ENCODE peak calls at places on chromosomes 12 and 14, in seven cellular contexts. P, A, H, Y, Z, C and W are unnamed samples.

GRCh38 chr12:56231184-56231582 is 1.3 kb downstream of the SLC39A5 start:
- DNase-seq in Y (no peak), C (no peak), Z (no peak), A (no peak), P (no peak), H (no peak), W (no peak)

GRCh38 chr14:106343636-106344035 is 817.3 kb downstream of the TMEM121 start:
- DNase-seq in Y (no peak), H (no peak), C (no peak), P (no peak), A (no peak), Z (no peak), W (no peak)

GRCh38 chr12:96399081-96399918 is 939 bp downstream of the CDK17 start:
- DNase-seq in C (peak; percentile 75), H (peak; percentile 77), Z (peak; percentile 84), Y (peak; percentile 76), A (peak; percentile 80), P (no peak), W (peak; percentile 59)

GRCh38 chr12:32671930-32672785 is 6.9 kb upstream of the DNM1L start:
- DNase-seq in Z (no peak), P (peak; percentile 46), Y (no peak), H (peak; percentile 85), A (no peak), C (peak; percentile 41), W (peak; percentile 50)

GRCh38 chr12:107929436-107929835 is 154.9 kb downstream of the ASCL4 start:
- DNase-seq in A (no peak), C (peak; percentile 52), P (peak; percentile 78), Z (peak; percentile 61), H (no peak), Y (no peak), W (no peak)

GRCh38 chr12:55703288-55703687 is 4.4 kb downstream of the ITGA7 start:
- DNase-seq in Z (no peak), C (no peak), H (no peak), Y (no peak), A (no peak), P (no peak), W (no peak)

GRCh38 chr14:95040723-95041476 is 116.4 kb downstream of the DICER1 start:
- DNase-seq in H (no peak), A (peak; percentile 2), C (no peak), Z (peak; percentile 25), P (no peak), Y (no peak), W (no peak)

GRCh38 chr14:99271288-99271941 is 582 bp downstream of the BCL11B start:
- DNase-seq in C (no peak), P (no peak), Y (no peak), H (no peak), Z (no peak), A (no peak), W (no peak)

GRCh38 chr12:5033883-5034282 is 9.8 kb upstream of the KCNA5 start:
- DNase-seq in H (no peak), Y (no peak), A (no peak), Z (no peak), C (no peak), P (no peak), W (no peak)

GRCh38 chr14:60998617-60999016 is 17.6 kb downstream of the SLC38A6 start:
- DNase-seq in A (no peak), Y (no peak), Z (no peak), C (no peak), P (no peak), H (no peak), W (no peak)

GRCh38 chr14:105195051-105195450 is 13.9 kb upstream of the NUDT14 start:
- DNase-seq in H (no peak), Z (no peak), P (no peak), Y (no peak), C (no peak), A (no peak), W (no peak)

GRCh38 chr14:105195533-105196227 is 14.6 kb upstream of the NUDT14 start:
- DNase-seq in H (peak; percentile 57), C (no peak), A (no peak), P (no peak), Z (no peak), Y (no peak), W (no peak)

GRCh38 chr14:105193916-105194782 is 13.0 kb upstream of the NUDT14 start:
- DNase-seq in C (no peak), A (no peak), Y (peak; percentile 31), P (no peak), H (peak; percentile 57), Z (no peak), W (no peak)

GRCh38 chr14:105196228-105196960 is 15.3 kb upstream of the NUDT14 start:
- DNase-seq in Z (no peak), A (no peak), Y (no peak), P (no peak), C (peak; percentile 36), H (peak; percentile 68), W (no peak)

GRCh38 chr14:105192866-105193731 is 12.0 kb upstream of the NUDT14 start:
- DNase-seq in C (no peak), A (no peak), H (peak; percentile 89), Z (no peak), Y (no peak), P (no peak), W (no peak)
- H3K4me1 ChIP-seq in C (peaks cover 51% of the 10 kb centered on the region), A (no peaks in the 10 kb centered on the region), H (peaks cover 48% of the 10 kb centered on the region), Z (peaks cover 8% of the 10 kb centered on the region), Y (no peaks in the 10 kb centered on the region), P (no peaks in the 10 kb centered on the region), W (peaks cover 26% of the 10 kb centered on the region)

GRCh38 chr12:73308747-73309146 is 1036.6 kb downstream of the TRHDE start:
- DNase-seq in Y (no peak), H (no peak), A (no peak), P (peak; percentile 10), C (no peak), Z (no peak), W (no peak)
- H3K27ac ChIP-seq in Y (no peak overlapping the region), H (no peak overlapping the region), A (no peak overlapping the region), P (no peak overlapping the region), C (no peak overlapping the region), Z (no peak overlapping the region), W (no peak overlapping the region)

GRCh38 chr12:6434205-6435180 is 10.3 kb upstream of the CD27 start:
- DNase-seq in A (no peak), Z (peak; percentile 46), C (no peak), P (no peak), Y (peak; percentile 60), H (no peak), W (no peak)
- TF ChIP-seq POLR2A in A (no peak), Z (no peak), C (no peak), P (no peak), Y (no peak), H (no peak), W (no peak)

DNA sequence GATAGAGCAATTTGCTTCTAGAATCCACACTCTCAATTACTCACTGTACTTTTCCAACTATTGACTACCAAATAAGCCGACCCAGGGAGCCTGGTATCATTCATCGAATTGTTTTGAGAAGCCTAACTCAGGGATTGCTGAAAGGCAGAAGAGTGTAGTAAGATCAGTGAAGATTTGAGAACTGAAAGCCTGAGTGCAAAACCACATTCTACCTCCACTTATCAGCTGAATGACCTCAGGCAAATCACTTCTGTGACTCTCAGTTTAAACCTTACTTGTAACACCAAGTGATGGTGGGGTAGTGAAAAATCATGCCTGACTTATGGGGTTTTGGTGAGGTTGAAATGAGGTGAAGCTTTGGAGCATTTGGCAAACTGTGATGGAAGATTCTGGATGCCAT is 126.1 kb upstream of the MAX start:
- DNase-seq in P (no peak), Y (peak; percentile 23), C (no peak), A (no peak), Z (no peak), H (no peak), W (no peak)
- H3K4me1 ChIP-seq in P (peaks cover 23% of the 10 kb centered on the region), Y (no peaks in the 10 kb centered on the region), C (peaks cover 4% of the 10 kb centered on the region), A (no peaks in the 10 kb centered on the region), Z (no peaks in the 10 kb centered on the region), H (peaks cover 21% of the 10 kb centered on the region), W (peaks cover 82% of the 10 kb centered on the region)

GRCh38 chr14:66009104-66009503 is 477.1 kb upstream of the CCDC196 start:
- DNase-seq in Y (no peak), A (no peak), Z (no peak), C (no peak), P (peak; percentile 13), H (no peak), W (no peak)

GRCh38 chr14:66010695-66011094 is 475.5 kb upstream of the CCDC196 start:
- DNase-seq in A (no peak), H (no peak), Y (no peak), C (no peak), P (no peak), Z (no peak), W (no peak)

GRCh38 chr14:66005899-66006434 is 480.2 kb upstream of the CCDC196 start:
- DNase-seq in C (no peak), Z (no peak), P (no peak), Y (no peak), A (no peak), H (no peak), W (no peak)

GRCh38 chr14:66011855-66012254 is 474.3 kb upstream of the CCDC196 start:
- DNase-seq in Z (no peak), Y (no peak), P (no peak), H (no peak), C (no peak), A (no peak), W (no peak)

DNA sequence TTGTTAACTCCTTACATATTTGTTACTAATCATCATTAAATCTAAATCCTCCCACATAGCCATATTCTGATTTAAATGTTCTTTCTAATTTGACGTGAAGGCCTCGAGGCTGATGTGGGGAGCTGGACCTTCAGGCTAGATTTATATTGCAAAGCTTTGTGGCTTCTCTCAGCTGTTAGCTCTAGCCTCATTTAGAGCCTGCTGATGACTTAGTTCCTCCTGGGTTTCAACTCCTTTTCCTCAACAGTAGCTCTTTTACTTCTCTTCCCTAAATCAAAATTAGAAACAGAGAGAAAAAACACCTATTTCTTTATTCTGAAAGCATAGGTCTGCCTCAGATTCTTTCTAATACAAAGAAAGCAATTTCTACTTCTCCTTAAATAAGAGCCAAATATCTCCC is 477.5 kb upstream of the CCDC196 start:
- DNase-seq in A (no peak), C (no peak), Z (no peak), Y (no peak), P (no peak), H (no peak), W (no peak)
- H3K27ac ChIP-seq in A (no peak overlapping the region), C (no peak overlapping the region), Z (no peak overlapping the region), Y (no peak overlapping the region), P (no peak overlapping the region), H (no peak overlapping the region), W (no peak overlapping the region)

DNA sequence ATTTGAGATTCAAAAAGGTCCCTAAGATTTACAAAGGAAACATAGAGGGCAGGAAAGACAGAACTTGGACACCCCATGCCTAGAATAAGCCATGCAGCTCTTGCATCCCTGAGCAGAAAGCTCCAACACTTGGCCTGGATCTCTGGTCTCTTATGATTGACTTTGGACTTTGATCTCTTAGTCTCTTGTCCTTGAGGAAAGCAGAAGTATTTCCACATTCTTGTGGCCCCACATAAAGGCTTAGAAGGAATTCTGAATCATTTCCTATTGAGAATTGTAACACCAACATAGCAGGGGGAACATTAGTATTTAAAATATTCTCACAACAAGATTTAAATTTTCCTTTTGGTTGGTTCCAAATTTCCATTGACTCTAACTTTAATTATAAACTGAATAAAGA is 283.7 kb upstream of the PRKD1 start:
- DNase-seq in H (no peak), Z (no peak), A (no peak), Y (no peak), C (no peak), P (no peak), W (no peak)
- TF ChIP-seq POLR2A in H (no peak), Z (no peak), A (no peak), Y (no peak), C (no peak), P (no peak), W (no peak)